ENCODE peak calls at places on chromosomes 12 and 14, in ten cellular contexts. D, W, O, P, X, N, K, Y, T and J are unnamed samples.

GRCh38 chr12:75878382-75878720 is 153.2 kb downstream of the PHLDA1 start:
- DNase-seq in D (no peak), X (no peak), O (no peak), Y (no peak), W (no peak), P (no peak), K (no peak), N (no peak), T (no peak), J (no peak)

GRCh38 chr12:48069253-48069652 is 36.6 kb downstream of the SENP1 start:
- DNase-seq in K (no peak), D (no peak), X (no peak), Y (no peak), O (no peak), T (no peak), N (no peak), P (no peak), W (no peak), J (no peak)

GRCh38 chr12:6275609-6276246 is 34.8 kb upstream of the PLEKHG6 start:
- DNase-seq in K (no peak), X (no peak), W (no peak), O (no peak), N (no peak), P (no peak), Y (no peak), D (no peak), T (no peak), J (no peak)

GRCh38 chr12:50103767-50104321 is at the start of gene GPD1:
- DNase-seq in O (no peak), X (peak), P (peak), Y (no peak), K (peak), D (no peak), N (no peak), W (no peak), T (peak), J (no peak)

GRCh38 chr14:63905370-63905769 is 52.6 kb downstream of the SYNE2 start:
- DNase-seq in T (no peak), W (no peak), N (no peak), X (no peak), Y (no peak), K (no peak), D (no peak), P (no peak), O (no peak), J (no peak)

GRCh38 chr14:68628605-68629310 is 164.1 kb downstream of the ZFP36L1 start:
- DNase-seq in K (no peak), Y (no peak), D (no peak), N (no peak), P (peak), O (peak), W (no peak), T (no peak), X (no peak), J (no peak)

GRCh38 chr12:25249951-25250738 is 584 bp downstream of the KRAS start:
- DNase-seq in W (no peak), Y (no peak), O (peak), T (peak), P (peak), K (peak), N (peak), X (no peak), D (peak), J (no peak)

GRCh38 chr12:52808573-52809160 is 5.2 kb downstream of the KRT4 start:
- DNase-seq in N (no peak), D (no peak), X (no peak), Y (no peak), W (no peak), T (no peak), K (no peak), O (no peak), P (no peak), J (no peak)

GRCh38 chr12:44154128-44154527 is 318.2 kb downstream of the TMEM117 start:
- DNase-seq in N (no peak), Y (no peak), W (no peak), D (no peak), O (no peak), X (no peak), K (no peak), T (no peak), P (no peak), J (no peak)

GRCh38 chr12:121240484-121241202 is 30.7 kb downstream of the P2RX4 start:
- DNase-seq in D (peak), T (peak), K (peak), O (peak), X (no peak), Y (no peak), N (no peak), W (no peak), P (peak), J (peak)

GRCh38 chr12:14850929-14851663 is 7.8 kb upstream of the ART4 start:
- DNase-seq in D (no peak), W (no peak), N (no peak), X (no peak), Y (no peak), O (no peak), P (no peak), T (no peak), K (no peak), J (no peak)

GRCh38 chr12:83826112-83826511 is 1086.5 kb downstream of the SLC6A15 start:
- DNase-seq in N (peak), K (no peak), X (no peak), D (no peak), P (peak), W (peak), Y (no peak), O (no peak), T (no peak), J (peak)

GRCh38 chr12:54394281-54394719 is 9.8 kb upstream of the ZNF385A start:
- DNase-seq in O (no peak), P (peak), T (no peak), Y (no peak), X (peak), D (no peak), N (no peak), K (peak), W (peak), J (no peak)

GRCh38 chr12:83042441-83043215 is 355.9 kb downstream of the TMTC2 start:
- DNase-seq in D (no peak), X (no peak), P (no peak), W (no peak), Y (no peak), O (no peak), K (no peak), N (peak), T (no peak), J (no peak)

GRCh38 chr12:119158004-119158776 is 20.5 kb upstream of the HSPB8 start:
- DNase-seq in X (no peak), P (no peak), N (no peak), Y (no peak), D (no peak), K (peak), T (no peak), O (no peak), W (no peak), J (no peak)

GRCh38 chr12:54356951-54357356 is 7.3 kb downstream of the GPR84 start:
- DNase-seq in W (no peak), N (no peak), K (no peak), P (no peak), T (no peak), X (no peak), Y (no peak), O (no peak), D (no peak), J (no peak)

GRCh38 chr12:42981379-42981778 is 391.8 kb upstream of the PRICKLE1 start:
- DNase-seq in O (no peak), X (no peak), T (no peak), P (no peak), Y (no peak), K (no peak), W (no peak), N (no peak), D (no peak), J (no peak)

GRCh38 chr12:93785262-93786010 is 108.3 kb downstream of the CRADD start:
- DNase-seq in K (peak), D (no peak), P (peak), Y (peak), T (peak), X (no peak), N (peak), O (no peak), W (no peak), J (no peak)

GRCh38 chr12:86257173-86257572 is 982 bp upstream of the MGAT4C start:
- DNase-seq in D (no peak), K (no peak), O (no peak), X (no peak), W (no peak), N (no peak), P (no peak), T (no peak), Y (no peak), J (no peak)

GRCh38 chr12:15171015-15171646 is 50.1 kb downstream of the RERG start:
- DNase-seq in D (no peak), P (no peak), T (no peak), Y (no peak), K (no peak), X (no peak), O (no peak), W (no peak), N (no peak), J (no peak)

GRCh38 chr12:109475993-109476806 is 900 bp downstream of the KCTD10 start:
- DNase-seq in O (no peak), N (no peak), K (no peak), T (no peak), W (no peak), Y (no peak), D (no peak), X (no peak), P (peak), J (no peak)

GRCh38 chr12:123063535-123063934 is 83.1 kb downstream of the ARL6IP4 start:
- DNase-seq in N (peak), X (peak), D (no peak), Y (no peak), O (no peak), T (no peak), W (peak), K (no peak), P (peak), J (peak)

GRCh38 chr14:101364503-101365328 is 196.6 kb upstream of the DIO3 start:
- DNase-seq in T (no peak), W (no peak), K (no peak), P (no peak), D (no peak), X (no peak), Y (no peak), O (no peak), N (no peak), J (no peak)